ENCODE peak calls at places on chromosomes 12 and 14, in six cellular contexts. P, W, V, E, G and A are unnamed samples.
A peak's percentile ranks its signal among the peaks of the same experiment; 100 is the strongest.

GRCh38 chr14:91509083-91509877 is 830 bp downstream of the PPP4R3A start:
- DNase-seq in V (peak; percentile 47), G (peak; percentile 15), W (peak; percentile 67), P (peak; percentile 60), E (peak; percentile 37), A (no peak)

GRCh38 chr12:127145929-127146789 is 1120.8 kb upstream of the TMEM132C start:
- DNase-seq in P (peak; percentile 73), W (no peak), G (peak; percentile 31), V (no peak), E (no peak), A (no peak)

GRCh38 chr12:46342562-46343033 is 30.0 kb downstream of the SLC38A2 start:
- DNase-seq in E (no peak), P (no peak), G (peak; percentile 62), W (peak; percentile 64), V (no peak), A (no peak)

GRCh38 chr12:1776139-1776975 is 44.0 kb upstream of the LRTM2 start:
- DNase-seq in G (peak; percentile 87), P (no peak), W (no peak), V (no peak), E (peak; percentile 39), A (no peak)

GRCh38 chr12:64990991-64991570 is 130.0 kb downstream of the WIF1 start:
- DNase-seq in G (peak; percentile 5), W (no peak), V (no peak), E (no peak), P (no peak), A (no peak)

GRCh38 chr12:2170376-2170775 is 117.6 kb downstream of the CACNA1C start:
- DNase-seq in V (no peak), E (no peak), G (peak; percentile 42), W (no peak), P (no peak), A (no peak)

GRCh38 chr12:91326043-91327027 is 143.7 kb upstream of the DCN start:
- DNase-seq in P (peak; percentile 60), V (peak; percentile 27), E (peak; percentile 51), W (peak; percentile 34), G (peak; percentile 62), A (peak; percentile 62)

GRCh38 chr14:100432652-100433427 is 109.7 kb downstream of the SLC25A47 start:
- DNase-seq in P (no peak), E (peak; percentile 23), G (no peak), W (no peak), V (no peak), A (no peak)

GRCh38 chr12:131832393-131833231 is 4.4 kb downstream of the MMP17 start:
- DNase-seq in W (no peak), G (peak; percentile 31), P (peak; percentile 45), E (no peak), V (no peak), A (no peak)

GRCh38 chr14:78530078-78530477 is 359.9 kb downstream of the NRXN3 start:
- DNase-seq in V (peak; percentile 10), G (peak; percentile 8), P (no peak), E (no peak), W (no peak), A (no peak)

GRCh38 chr12:10212623-10213131 is at the start of gene GABARAPL1:
- DNase-seq in W (peak; percentile 60), V (peak; percentile 88), E (no peak), G (peak; percentile 87), P (peak; percentile 88), A (peak; percentile 93)

GRCh38 chr12:74620932-74621331 is 83.3 kb downstream of the ATXN7L3B start:
- DNase-seq in G (no peak), V (no peak), W (no peak), P (no peak), E (no peak), A (no peak)

GRCh38 chr12:109764776-109765492 is 51.3 kb downstream of the FAM222A start:
- DNase-seq in V (no peak), E (no peak), P (no peak), G (no peak), W (no peak), A (no peak)

GRCh38 chr14:34987180-34987579 is 4.4 kb downstream of the SRP54 start:
- DNase-seq in G (no peak), V (no peak), W (no peak), E (no peak), P (no peak), A (no peak)

GRCh38 chr12:13173537-13173936 is 23.0 kb upstream of the EMP1 start:
- DNase-seq in W (no peak), V (peak; percentile 68), E (no peak), G (peak; percentile 96), P (peak; percentile 83), A (peak; percentile 89)

GRCh38 chr14:103905861-103906456 is 22.3 kb upstream of the TDRD9 start:
- DNase-seq in E (no peak), W (no peak), G (peak; percentile 11), P (no peak), V (peak; percentile 44), A (no peak)

GRCh38 chr12:110657747-110658146 is 31.2 kb downstream of the HVCN1 start:
- DNase-seq in W (peak; percentile 25), V (no peak), G (no peak), E (no peak), P (no peak), A (no peak)

GRCh38 chr12:131755305-131756113 is 44.6 kb downstream of the SFSWAP start:
- DNase-seq in W (peak; percentile 61), E (no peak), G (peak; percentile 25), V (peak; percentile 67), P (no peak), A (no peak)

GRCh38 chr14:24839617-24840203 is 205.7 kb upstream of the GZMB start:
- DNase-seq in V (no peak), W (peak; percentile 99), E (no peak), G (no peak), P (no peak), A (no peak)

GRCh38 chr12:87960557-87960956 is 68.6 kb downstream of the C12orf50 start:
- DNase-seq in W (no peak), P (no peak), V (no peak), E (no peak), G (no peak), A (no peak)

GRCh38 chr14:36161781-36162180 is 14.7 kb downstream of the PTCSC3 start:
- DNase-seq in G (no peak), E (peak; percentile 2), W (no peak), V (no peak), P (no peak), A (no peak)

GRCh38 chr14:42715316-42715715 is 1108.6 kb downstream of the LRFN5 start:
- DNase-seq in V (no peak), W (no peak), G (peak; percentile 64), P (no peak), E (no peak), A (no peak)

GRCh38 chr14:56899829-56900228 is 89.5 kb upstream of the OTX2 start:
- DNase-seq in G (no peak), E (no peak), V (no peak), P (no peak), W (no peak), A (no peak)

GRCh38 chr14:98189944-98190343 is 1082.1 kb downstream of the BCL11B start:
- DNase-seq in W (no peak), G (no peak), V (no peak), P (no peak), E (no peak), A (no peak)

GRCh38 chr12:4997939-4998338 is 45.7 kb upstream of the KCNA5 start:
- DNase-seq in G (peak; percentile 79), P (no peak), E (no peak), V (no peak), W (no peak), A (peak; percentile 66)

GRCh38 chr12:69330475-69331473 is 17.4 kb upstream of the LYZ start:
- DNase-seq in V (peak; percentile 32), P (peak; percentile 50), G (no peak), W (no peak), E (no peak), A (no peak)